ENCODE peak calls at places on chromosome 1, in nine cellular contexts. M is uterus; U is GM04504; I is Peyer's patch; T is stimulated activated CD4-positive, alpha-beta T cell treated with anti-CD3 and anti-CD28 coated beads, Interleukin-4, amount 100 ng/mL, for 48 hours; F is mucosa of gallbladder; L is glomerular endothelial cell; B is NCI-H1092; V is fibroblast of villous mesenchyme. Y is an unnamed sample.

GRCh38 chr1:74593887-74594866 is 79.4 kb downstream of the ERICH3 start:
- DNase-seq in M (no peak), U (no peak), I (no peak), T (no peak), F (no peak), L (no peak), B (no peak), V (no peak), Y (no peak)

GRCh38 chr1:171434717-171435346 is 50.5 kb upstream of the PRRC2C start:
- DNase-seq in M (peak; percentile 62), U (peak; percentile 68), I (no peak), T (no peak), F (no peak), L (peak; percentile 67), B (no peak), V (peak; percentile 87), Y (peak; percentile 87)

GRCh38 chr1:33385251-33385650 is 45.6 kb downstream of the PHC2 start:
- DNase-seq in M (no peak), U (no peak), I (no peak), T (no peak), F (no peak), L (no peak), B (no peak), V (no peak), Y (no peak)

GRCh38 chr1:205633421-205633976 is 1.7 kb upstream of the ELK4 start:
- DNase-seq in M (no peak), U (no peak), I (no peak), T (no peak), F (no peak), L (no peak), B (no peak), V (peak; percentile 11), Y (peak; percentile 20)

GRCh38 chr1:26889580-26890466 is at the start of gene GPN2:
- DNase-seq in M (peak; percentile 64), U (peak; percentile 46), I (peak; percentile 84), T (peak; percentile 57), F (peak; percentile 76), L (no peak), B (peak; percentile 76), V (peak; percentile 80), Y (peak; percentile 79)

GRCh38 chr1:46646844-46647243 is 21.3 kb downstream of the ATPAF1 start:
- DNase-seq in M (no peak), U (no peak), I (no peak), T (no peak), F (no peak), L (no peak), B (no peak), V (peak; percentile 30), Y (no peak)

GRCh38 chr1:202067188-202067977 is 55.3 kb upstream of the GPR37L1 start:
- DNase-seq in M (no peak), U (no peak), I (no peak), T (no peak), F (no peak), L (no peak), B (no peak), V (no peak), Y (no peak)

GRCh38 chr1:229694053-229694693 is 68.1 kb downstream of the URB2 start:
- DNase-seq in M (peak; percentile 70), U (peak; percentile 44), I (no peak), T (no peak), F (peak; percentile 52), L (no peak), B (peak; percentile 76), V (peak; percentile 62), Y (peak; percentile 92)

GRCh38 chr1:31568895-31569655 is 7.2 kb upstream of the TINAGL1 start:
- DNase-seq in M (no peak), U (no peak), I (peak; percentile 8), T (no peak), F (no peak), L (no peak), B (no peak), V (no peak), Y (no peak)

GRCh38 chr1:53541761-53542550 is 82.8 kb downstream of the DMRTB1 start:
- DNase-seq in M (peak; percentile 83), U (peak; percentile 91), I (no peak), T (no peak), F (no peak), L (no peak), B (no peak), V (peak; percentile 97), Y (peak; percentile 80)

GRCh38 chr1:180611016-180611930 is 20.5 kb upstream of the XPR1 start:
- DNase-seq in M (no peak), U (no peak), I (no peak), T (no peak), F (no peak), L (no peak), B (no peak), V (no peak), Y (no peak)

GRCh38 chr1:9651565-9652378 is at the start of gene PIK3CD:
- DNase-seq in M (no peak), U (no peak), I (peak; percentile 54), T (peak; percentile 33), F (no peak), L (no peak), B (no peak), V (peak; percentile 34), Y (peak; percentile 54)

Y was measured in choroid plexus epithelial cell.